ENCODE peak calls at places on chromosomes 3 and 15, in five cellular contexts. E, O, W, H and K are unnamed samples.

GRCh38 chr3:37795431-37796061 is 66.1 kb upstream of the CTDSPL start:
- DNase-seq in W (no peak), H (no peak), O (no peak), E (no peak), K (no peak)

GRCh38 chr15:62792960-62793758 is 249.4 kb upstream of the TPM1 start:
- DNase-seq in W (no peak), E (no peak), O (no peak), H (no peak), K (peak)

GRCh38 chr3:143090486-143090885 is 29.1 kb upstream of the CHST2 start:
- DNase-seq in W (no peak), H (no peak), O (no peak), E (no peak), K (no peak)

GRCh38 chr3:120791958-120792357 is 49.4 kb downstream of the GTF2E1 start:
- DNase-seq in H (no peak), O (no peak), E (no peak), W (peak), K (peak)

GRCh38 chr3:36540898-36541518 is 160.7 kb downstream of the STAC start:
- DNase-seq in O (peak), W (no peak), H (peak), E (peak), K (peak)

GRCh38 chr15:76200083-76200465 is 111.2 kb downstream of the ETFA start:
- DNase-seq in H (no peak), W (no peak), O (no peak), E (no peak), K (no peak)

GRCh38 chr15:47688573-47689086 is 28.7 kb upstream of the SEMA6D start:
- DNase-seq in O (no peak), H (no peak), W (no peak), E (no peak), K (peak)

GRCh38 chr3:53122933-53123305 is 7.3 kb downstream of the RFT1 start:
- DNase-seq in W (no peak), H (no peak), E (no peak), O (no peak), K (no peak)

GRCh38 chr15:64629063-64629462 is 146.3 kb downstream of the RBPMS2 start:
- DNase-seq in O (no peak), W (no peak), H (no peak), E (no peak), K (no peak)

GRCh38 chr15:68526269-68526668 is 52.5 kb upstream of the CORO2B start:
- DNase-seq in E (no peak), O (no peak), H (no peak), W (no peak), K (no peak)

GRCh38 chr3:42052867-42053351 is 38.2 kb upstream of the TRAK1 start:
- DNase-seq in O (no peak), H (no peak), W (no peak), E (no peak), K (peak)

GRCh38 chr3:53234130-53234840 is 21.5 kb downstream of the TKT start:
- DNase-seq in H (no peak), W (no peak), E (no peak), O (no peak), K (no peak)

GRCh38 chr3:86887876-86888275 is 103.1 kb downstream of the VGLL3 start:
- DNase-seq in H (no peak), E (no peak), W (no peak), O (no peak), K (no peak)

GRCh38 chr3:13213911-13214846 is 140.9 kb upstream of the IQSEC1 start:
- DNase-seq in H (no peak), O (no peak), E (no peak), W (no peak), K (no peak)

GRCh38 chr3:112092439-112093179 is 6.4 kb downstream of the C3orf52 start:
- DNase-seq in O (no peak), W (no peak), H (no peak), E (no peak), K (peak)

GRCh38 chr3:138296639-138297038 is 33.0 kb downstream of the NME9 start:
- DNase-seq in W (no peak), E (no peak), O (no peak), H (no peak), K (no peak)

GRCh38 chr15:92273286-92273685 is 120.4 kb upstream of the ST8SIA2 start:
- DNase-seq in H (no peak), O (no peak), W (no peak), E (no peak), K (no peak)

GRCh38 chr3:63914312-63914711 is 2.1 kb upstream of the SCAANT1 start:
- DNase-seq in W (no peak), E (no peak), O (no peak), H (no peak), K (peak)

GRCh38 chr3:72973031-72973723 is 23.4 kb upstream of the PPP4R2 start:
- DNase-seq in O (no peak), H (no peak), E (no peak), W (peak), K (peak)

GRCh38 chr3:146241523-146242240 is 9.2 kb downstream of the PLSCR4 start:
- DNase-seq in E (no peak), W (no peak), H (no peak), O (no peak), K (no peak)

GRCh38 chr3:171841620-171842000 is 1.5 kb upstream of the TMEM212 start:
- DNase-seq in E (no peak), W (no peak), H (no peak), O (no peak), K (peak)

GRCh38 chr3:188923671-188924070 is 248.1 kb upstream of the TPRG1 start:
- DNase-seq in H (no peak), E (no peak), W (no peak), O (no peak), K (no peak)

GRCh38 chr3:126354776-126355175 is 2.4 kb downstream of the KLF15 start:
- DNase-seq in H (no peak), O (no peak), E (no peak), W (no peak), K (no peak)

GRCh38 chr3:43236008-43236407 is 50.3 kb upstream of the SNRK start:
- DNase-seq in O (no peak), H (no peak), E (no peak), W (no peak), K (no peak)

GRCh38 chr3:169624533-169624972 is 39.0 kb downstream of the MECOM start:
- DNase-seq in H (no peak), E (no peak), W (no peak), O (no peak), K (no peak)

GRCh38 chr3:170426240-170426797 is 7.7 kb downstream of the CLDN11 start:
- DNase-seq in W (no peak), O (no peak), E (no peak), H (no peak), K (no peak)

GRCh38 chr3:13685721-13686120 is 136.8 kb downstream of the FBLN2 start:
- DNase-seq in H (no peak), W (no peak), E (no peak), O (no peak), K (no peak)

GRCh38 chr3:185423178-185423577 is 60.2 kb downstream of the MAP3K13 start:
- DNase-seq in O (no peak), E (no peak), W (peak), H (no peak), K (peak)

GRCh38 chr3:64267774-64268604 is 42.7 kb upstream of the PRICKLE2 start:
- DNase-seq in O (peak), E (peak), W (no peak), H (peak), K (peak)

GRCh38 chr15:71612066-71612715 is 198.2 kb upstream of the NR2E3 start:
- DNase-seq in W (no peak), E (peak), H (no peak), O (no peak), K (no peak)

GRCh38 chr3:52108302-52109232 is 45.7 kb downstream of the POC1A start:
- DNase-seq in E (no peak), O (peak), W (no peak), H (no peak), K (peak)

GRCh38 chr3:118436863-118437262 is 597.8 kb downstream of the IGSF11 start:
- DNase-seq in H (no peak), E (no peak), W (no peak), O (no peak), K (no peak)

GRCh38 chr15:101657968-101658784 is 6.0 kb upstream of the TM2D3 start:
- DNase-seq in H (no peak), O (no peak), W (no peak), E (no peak), K (no peak)

GRCh38 chr3:124117486-124117885 is 125.6 kb upstream of the ROPN1 start:
- DNase-seq in H (no peak), E (no peak), W (no peak), O (no peak), K (peak)

GRCh38 chr15:64341961-64342360 is 14.0 kb downstream of the CSNK1G1 start:
- DNase-seq in H (no peak), W (no peak), E (no peak), O (no peak), K (no peak)

GRCh38 chr3:175149675-175150074 is 290.5 kb downstream of the NAALADL2 start:
- DNase-seq in H (no peak), E (no peak), O (no peak), W (peak), K (no peak)

GRCh38 chr3:46163551-46163981 is 44.5 kb downstream of the CCR1 start:
- DNase-seq in H (no peak), W (peak), O (no peak), E (no peak), K (peak)
- H2AFZ ChIP-seq in H (peak), W (peak), O (peak), E (no peak), K (no peak)

GRCh38 chr3:187777331-187778046 is 32.2 kb upstream of the BCL6 start:
- DNase-seq in O (no peak), H (no peak), E (no peak), W (no peak), K (peak)
- H2BK12ac ChIP-seq in O (no peak), H (no peak), E (no peak), W (no peak), K (no peak)

DNA sequence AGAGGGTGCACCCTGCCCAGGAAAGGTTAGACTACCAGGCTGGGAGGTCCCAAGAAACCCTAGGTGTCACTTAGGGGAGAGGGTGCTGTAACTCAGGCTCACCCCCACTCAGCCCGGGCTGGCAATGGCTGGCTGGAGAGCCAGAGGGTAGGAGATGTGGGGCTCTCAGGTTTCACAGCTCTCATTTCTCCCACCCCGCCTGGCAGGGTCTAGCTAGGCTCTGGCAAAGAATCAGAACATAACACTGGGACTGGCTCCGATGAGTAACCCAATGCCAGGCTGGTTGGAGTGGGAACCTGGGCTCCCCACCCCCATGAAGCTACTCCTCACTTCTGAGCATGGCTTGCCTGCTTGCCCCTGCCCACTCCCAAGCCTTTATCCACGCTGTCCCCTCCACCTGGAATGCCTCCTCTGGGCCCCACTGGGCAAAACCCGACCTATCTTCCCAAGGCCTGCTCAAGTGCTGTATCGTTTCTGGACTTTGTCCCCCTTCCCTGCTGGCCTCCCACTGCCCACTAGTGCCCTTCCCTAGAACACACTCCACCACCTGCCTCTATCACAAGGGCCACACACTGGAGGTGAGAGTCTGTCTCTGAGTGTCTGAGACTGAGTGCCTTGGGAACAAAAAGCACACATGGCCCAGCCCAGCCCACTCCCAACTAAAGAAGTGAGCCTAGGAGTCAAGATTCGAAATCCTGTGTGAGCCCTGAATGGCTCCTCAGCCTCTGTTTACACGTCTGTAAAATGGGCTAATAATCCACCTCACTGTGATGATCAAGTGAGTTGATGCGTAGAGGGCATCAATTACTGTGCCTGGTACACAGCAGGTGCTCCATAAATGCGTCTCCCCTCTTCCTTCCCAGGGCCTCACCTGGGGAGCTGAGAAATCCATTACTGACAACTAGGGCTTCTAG is 1.9 kb downstream of the CIB2 start:
- DNase-seq in H (no peak), E (no peak), W (no peak), O (no peak), K (no peak)
- H3K4me2 ChIP-seq in H (no peak), E (no peak), W (no peak), O (no peak), K (no peak)

DNA sequence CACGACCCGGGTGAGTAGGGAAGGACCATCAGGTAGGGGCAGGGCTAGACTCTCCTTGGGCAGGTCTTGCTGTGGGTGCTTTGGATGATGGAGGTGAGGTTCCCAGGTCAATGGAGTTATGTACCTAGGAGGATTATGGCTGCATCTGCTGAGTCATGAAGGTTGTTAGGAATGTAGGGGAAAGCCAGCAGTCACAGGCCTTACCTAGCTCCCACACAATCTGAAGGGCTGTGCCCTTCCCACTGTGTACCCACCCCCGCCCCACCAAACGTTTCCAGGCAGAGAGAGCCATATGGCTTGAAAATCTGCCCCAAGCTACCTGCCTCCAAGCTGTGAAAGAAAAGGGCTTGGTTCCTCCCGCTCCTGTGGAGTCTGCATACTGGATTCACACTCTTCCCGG is 573.4 kb upstream of the DPPA4 start:
- DNase-seq in O (no peak), H (no peak), E (no peak), W (no peak), K (no peak)
- H2AFZ ChIP-seq in O (no peak), H (no peak), E (no peak), W (no peak), K (no peak)

DNA sequence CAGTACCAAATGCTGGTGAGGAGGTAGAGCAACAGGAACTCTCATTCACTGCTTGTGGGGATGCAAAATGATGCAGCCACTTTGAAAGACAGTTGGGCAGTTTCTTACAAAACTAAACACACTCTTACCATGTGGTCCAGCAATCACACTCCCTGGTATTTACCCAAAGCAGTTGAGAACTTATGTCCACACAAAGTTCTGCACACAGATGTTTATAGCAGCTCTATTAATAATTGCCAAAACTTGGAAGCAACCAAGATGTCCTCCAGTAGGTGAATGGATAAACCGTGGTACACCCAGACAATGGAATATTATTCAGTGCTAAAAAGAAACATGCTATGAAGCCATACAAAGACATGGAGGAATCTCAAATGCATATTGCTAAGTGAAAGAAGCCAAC is 139.1 kb upstream of the SLC6A11 start:
- DNase-seq in H (no peak), W (no peak), E (no peak), O (no peak), K (no peak)
- H2BK12ac ChIP-seq in H (no peak), W (no peak), E (no peak), O (no peak), K (no peak)

GRCh38 chr15:36550650-36551049 is 28.8 kb upstream of the CDIN1 start:
- DNase-seq in E (no peak), W (peak), H (no peak), O (no peak), K (no peak)
- H3K4me2 ChIP-seq in E (no peak), W (no peak), H (no peak), O (no peak), K (no peak)

DNA sequence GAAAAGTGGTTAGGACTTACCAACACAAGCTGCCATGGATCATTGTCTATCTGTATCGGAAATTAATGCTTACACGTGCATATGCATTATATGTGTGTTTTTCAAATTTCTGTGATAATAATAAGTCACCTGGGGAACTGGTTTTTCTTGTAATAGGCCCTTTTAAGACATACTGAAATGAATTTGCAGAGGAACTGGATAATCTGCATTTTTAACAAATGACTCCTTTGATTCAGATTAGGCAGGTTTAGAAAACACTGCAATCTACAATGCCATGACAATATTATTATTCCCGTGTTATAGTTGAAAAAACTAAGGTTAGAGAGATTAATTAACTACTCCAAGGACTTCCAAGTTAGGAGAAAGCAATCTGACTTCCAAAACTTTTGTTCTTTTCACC is 23.4 kb downstream of the STRIT1 start:
- DNase-seq in E (no peak), O (no peak), H (no peak), W (no peak), K (no peak)
- H2AFZ ChIP-seq in E (no peak), O (no peak), H (no peak), W (no peak), K (no peak)